ENCODE peak calls at places on chromosomes 11 and 22, in seven cellular contexts. Z is K562; M is RWPE1; S is CD4-positive, alpha-beta T cell; G is GM13977; D is fibroblast of pulmonary artery; Q is NB4. N is an unnamed sample.

GRCh38 chr22:36469094-36469710 is 12.2 kb downstream of the TXN2 start:
- DNase-seq in Z (no peak), M (no peak), S (no peak), G (no peak), D (no peak), Q (no peak), N (no peak)

GRCh38 chr11:32985600-32985999 is 30.1 kb upstream of the DEPDC7 start:
- DNase-seq in Z (no peak), M (no peak), S (no peak), G (no peak), D (no peak), Q (no peak), N (no peak)

GRCh38 chr22:41917375-41917905 is 2.6 kb upstream of the SHISA8 start:
- DNase-seq in Z (no peak), M (no peak), S (no peak), G (no peak), D (no peak), Q (no peak), N (no peak)

GRCh38 chr22:28349114-28349513 is 330.5 kb downstream of the TTC28 start:
- DNase-seq in Z (no peak), M (no peak), S (no peak), G (no peak), D (no peak), Q (no peak), N (no peak)

GRCh38 chr22:47354668-47355387 is 592.4 kb downstream of the TBC1D22A start:
- DNase-seq in Z (no peak), M (no peak), S (no peak), G (no peak), D (no peak), Q (no peak), N (no peak)

GRCh38 chr11:116339306-116339705 is 433.5 kb downstream of the BUD13 start:
- DNase-seq in Z (no peak), M (no peak), S (no peak), G (no peak), D (no peak), Q (no peak), N (no peak)

GRCh38 chr11:134560566-134561347 is 148.7 kb upstream of the B3GAT1 start:
- DNase-seq in Z (no peak), M (no peak), S (no peak), G (no peak), D (no peak), Q (no peak), N (no peak)

GRCh38 chr11:103985041-103985440 is 51.4 kb upstream of the DDI1 start:
- DNase-seq in Z (no peak), M (no peak), S (no peak), G (no peak), D (no peak), Q (no peak), N (no peak)

GRCh38 chr11:43931717-43932039 is 10.8 kb upstream of the C11orf96 start:
- DNase-seq in Z (no peak), M (no peak), S (no peak), G (no peak), D (no peak), Q (no peak), N (no peak)

GRCh38 chr22:50179937-50180726 is 5.6 kb upstream of the TRABD start:
- DNase-seq in Z (no peak), M (no peak), S (no peak), G (no peak), D (no peak), Q (peak; percentile 55), N (no peak)

GRCh38 chr11:75656044-75656726 is 12.7 kb downstream of the MAP6 start:
- DNase-seq in Z (no peak), M (peak; percentile 34), S (no peak), G (no peak), D (no peak), Q (peak; percentile 73), N (no peak)

GRCh38 chr11:73265853-73266643 is 6.1 kb upstream of the P2RY6 start:
- DNase-seq in Z (no peak), M (no peak), S (no peak), G (no peak), D (no peak), Q (no peak), N (no peak)

GRCh38 chr22:36644333-36644757 is 59.2 kb downstream of the CACNG2 start:
- DNase-seq in Z (peak; percentile 48), M (peak; percentile 72), S (no peak), G (peak; percentile 36), D (peak; percentile 96), Q (peak; percentile 71), N (peak; percentile 94)

GRCh38 chr22:36865346-36865745 is 4.5 kb downstream of the NCF4 start:
- DNase-seq in Z (no peak), M (no peak), S (no peak), G (peak; percentile 46), D (peak; percentile 35), Q (peak; percentile 49), N (no peak)

GRCh38 chr22:20531154-20531403 is 23.7 kb downstream of the MED15 start:
- DNase-seq in Z (no peak), M (no peak), S (no peak), G (no peak), D (no peak), Q (no peak), N (no peak)

GRCh38 chr22:17980013-17980510 is 44.3 kb downstream of the MICAL3 start:
- DNase-seq in Z (no peak), M (no peak), S (no peak), G (no peak), D (peak; percentile 32), Q (no peak), N (no peak)

GRCh38 chr11:8722156-8722555 is 39.6 kb downstream of the RPL27A start:
- DNase-seq in Z (no peak), M (peak; percentile 46), S (no peak), G (no peak), D (peak; percentile 58), Q (no peak), N (no peak)

GRCh38 chr22:16969508-16970327 is 38.3 kb downstream of the GAB4 start:
- DNase-seq in Z (no peak), M (no peak), S (no peak), G (no peak), D (no peak), Q (no peak), N (no peak)

GRCh38 chr11:82003671-82004148 is 730.0 kb downstream of the FAM181B start:
- DNase-seq in Z (no peak), M (peak; percentile 1), S (no peak), G (no peak), D (no peak), Q (no peak), N (no peak)

GRCh38 chr11:46237248-46238077 is 40.0 kb upstream of the CREB3L1 start:
- DNase-seq in Z (peak; percentile 88), M (peak; percentile 88), S (peak; percentile 14), G (peak; percentile 75), D (peak; percentile 92), Q (peak; percentile 96), N (peak; percentile 91)

DNA sequence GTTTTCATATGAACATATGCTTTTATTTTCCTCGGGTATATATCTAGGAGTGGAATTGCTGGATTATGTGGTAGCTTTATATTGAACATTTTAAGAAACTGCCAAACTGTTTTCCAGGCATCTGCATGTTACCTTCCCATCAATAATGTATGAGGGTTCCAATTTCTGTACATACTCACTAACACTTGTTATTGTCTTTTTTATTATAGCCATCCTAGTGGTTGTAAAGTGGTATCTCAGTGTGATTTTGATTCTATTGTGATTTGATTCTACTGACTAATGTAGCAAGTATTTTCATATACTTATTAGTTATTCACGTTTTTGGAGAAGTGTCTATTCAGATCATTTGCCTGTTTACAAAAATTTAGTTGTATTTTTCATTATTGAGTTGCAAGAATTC is 2.0 kb downstream of the ANO5 start:
- DNase-seq in Z (no peak), M (no peak), S (no peak), G (no peak), D (no peak), Q (no peak), N (no peak)
- TF ChIP-seq CTCF in Z (no peak), M (no peak), S (no peak), G (no peak), D (no peak), Q (no peak), N (no peak)

GRCh38 chr11:114059984-114060401 is 482 bp downstream of the ZBTB16 start:
- DNase-seq in Z (peak; percentile 28), M (peak; percentile 43), S (no peak), G (peak; percentile 38), D (peak; percentile 60), Q (peak; percentile 85), N (peak; percentile 52)

GRCh38 chr11:114059278-114059983 is at the start of gene ZBTB16:
- DNase-seq in Z (peak; percentile 63), M (peak; percentile 59), S (peak; percentile 34), G (peak; percentile 42), D (peak; percentile 93), Q (peak; percentile 94), N (peak; percentile 94)

GRCh38 chr11:114061053-114062049 is 1.8 kb downstream of the ZBTB16 start:
- DNase-seq in Z (peak; percentile 45), M (peak; percentile 29), S (no peak), G (peak; percentile 45), D (peak; percentile 69), Q (peak; percentile 74), N (peak; percentile 73)

GRCh38 chr11:114058871-114059277 is 637 bp upstream of the ZBTB16 start:
- DNase-seq in Z (no peak), M (no peak), S (no peak), G (no peak), D (no peak), Q (peak; percentile 45), N (peak; percentile 17)

GRCh38 chr11:114060402-114061052 is 1.0 kb downstream of the ZBTB16 start:
- DNase-seq in Z (peak; percentile 31), M (peak; percentile 31), S (no peak), G (no peak), D (no peak), Q (peak; percentile 71), N (peak; percentile 25)
- TF ChIP-seq CTCF in Z (no peak), M (no peak), S (no peak), G (no peak), D (no peak), Q (no peak), N (no peak)

GRCh38 chr11:67665537-67666302 is 8.7 kb downstream of the ALDH3B2 start:
- DNase-seq in Z (peak; percentile 53), M (no peak), S (no peak), G (peak; percentile 45), D (no peak), Q (no peak), N (no peak)
- TF ChIP-seq CTCF in Z (peak; percentile 44), M (no peak), S (no peak), G (peak; percentile 26), D (no peak), Q (no peak), N (no peak)

GRCh38 chr22:32353292-32353691 is 4.4 kb upstream of the RFPL3 start:
- DNase-seq in Z (no peak), M (no peak), S (no peak), G (no peak), D (no peak), Q (no peak), N (no peak)

GRCh38 chr22:32354360-32355351 is 3.0 kb upstream of the RFPL3 start:
- DNase-seq in Z (no peak), M (peak; percentile 86), S (no peak), G (no peak), D (peak; percentile 55), Q (peak; percentile 18), N (peak; percentile 30)

GRCh38 chr22:32353840-32354239 is 3.8 kb upstream of the RFPL3 start:
- DNase-seq in Z (no peak), M (no peak), S (no peak), G (no peak), D (no peak), Q (no peak), N (no peak)

GRCh38 chr22:32352681-32353080 is 5.0 kb upstream of the RFPL3 start:
- DNase-seq in Z (no peak), M (no peak), S (no peak), G (no peak), D (no peak), Q (no peak), N (no peak)

GRCh38 chr22:32355760-32356159 is 1.9 kb upstream of the RFPL3 start:
- DNase-seq in Z (no peak), M (peak; percentile 13), S (no peak), G (no peak), D (no peak), Q (no peak), N (no peak)
- TF ChIP-seq CTCF in Z (no peak), M (no peak), S (no peak), G (no peak), D (no peak), Q (no peak), N (no peak)